ENCODE peak calls at places on chromosomes 7 and 10, in nine cellular contexts. S is choroid plexus epithelial cell, V is AG04449, N is brain microvascular endothelial cell, R is cardiac fibroblast, Q is bronchial epithelial cell, A is retinal pigment epithelial cell, Y is lung, H is pancreas. B is an unnamed sample.

GRCh38 chr7:2717293-2717904 is 29.4 kb downstream of the AMZ1 start:
- DNase-seq in S (peak), V (no peak), N (peak), R (peak), Q (peak), A (no peak), Y (no peak), H (no peak), B (peak)

GRCh38 chr10:101260764-101261341 is 31.6 kb upstream of the LBX1 start:
- DNase-seq in S (no peak), V (no peak), N (no peak), R (no peak), Q (no peak), A (no peak), Y (no peak), H (no peak), B (no peak)

GRCh38 chr10:74855027-74855426 is 28.6 kb downstream of the KAT6B start:
- DNase-seq in S (no peak), V (no peak), N (no peak), R (no peak), Q (no peak), A (no peak), Y (no peak), H (peak), B (no peak)

GRCh38 chr10:128875955-128876354 is 591.1 kb upstream of the MGMT start:
- DNase-seq in S (peak), V (no peak), N (peak), R (peak), Q (no peak), A (no peak), Y (no peak), H (no peak), B (peak)

GRCh38 chr10:116706281-116706680 is 36.1 kb downstream of the HSPA12A start:
- DNase-seq in S (no peak), V (no peak), N (no peak), R (no peak), Q (no peak), A (no peak), Y (no peak), H (no peak), B (no peak)

GRCh38 chr10:182441-183201 is 47.4 kb downstream of the ZMYND11 start:
- DNase-seq in S (peak), V (no peak), N (no peak), R (peak), Q (peak), A (no peak), Y (no peak), H (no peak), B (peak)

GRCh38 chr7:99975782-99976521 is at the start of gene AZGP1:
- DNase-seq in S (peak), V (no peak), N (no peak), R (peak), Q (peak), A (no peak), Y (no peak), H (peak), B (no peak)

GRCh38 chr10:70549962-70550845 is 52.3 kb downstream of the PRF1 start:
- DNase-seq in S (peak), V (no peak), N (peak), R (peak), Q (peak), A (no peak), Y (peak), H (peak), B (peak)

GRCh38 chr10:114375082-114375481 is 29.2 kb downstream of the AFAP1L2 start:
- DNase-seq in S (peak), V (no peak), N (peak), R (peak), Q (peak), A (no peak), Y (no peak), H (no peak), B (peak)

GRCh38 chr10:72416661-72417060 is 61.9 kb upstream of the DNAJB12 start:
- DNase-seq in S (no peak), V (no peak), N (no peak), R (no peak), Q (no peak), A (no peak), Y (no peak), H (no peak), B (no peak)

GRCh38 chr10:75762436-75762802 is 331.0 kb downstream of the LRMDA start:
- DNase-seq in S (no peak), V (no peak), N (no peak), R (no peak), Q (no peak), A (no peak), Y (no peak), H (no peak), B (no peak)

GRCh38 chr7:47557317-47557985 is 24.5 kb downstream of the TNS3 start:
- DNase-seq in S (no peak), V (no peak), N (peak), R (peak), Q (no peak), A (no peak), Y (no peak), H (no peak), B (peak)

GRCh38 chr7:138821912-138822311 is 23.9 kb upstream of the ATP6V0A4 start:
- DNase-seq in S (no peak), V (no peak), N (no peak), R (no peak), Q (no peak), A (no peak), Y (no peak), H (no peak), B (no peak)

GRCh38 chr7:30992414-30992813 is 28.7 kb downstream of the GHRHR start:
- DNase-seq in S (no peak), V (no peak), N (no peak), R (no peak), Q (peak), A (no peak), Y (no peak), H (no peak), B (no peak)

GRCh38 chr10:47026301-47027107 is 115.3 kb downstream of the PTPN20 start:
- DNase-seq in S (no peak), V (no peak), N (no peak), R (no peak), Q (no peak), A (no peak), Y (peak), H (no peak), B (no peak)

GRCh38 chr7:33868151-33868550 is 37.2 kb upstream of the BMPER start:
- DNase-seq in S (peak), V (no peak), N (peak), R (peak), Q (peak), A (peak), Y (no peak), H (no peak), B (peak)

GRCh38 chr7:99919814-99920618 is 686 bp upstream of the TRIM4 start:
- DNase-seq in S (peak), V (no peak), N (no peak), R (peak), Q (no peak), A (no peak), Y (no peak), H (no peak), B (peak)

GRCh38 chr7:17815318-17815717 is 125.0 kb downstream of the SNX13 start:
- DNase-seq in S (peak), V (no peak), N (no peak), R (no peak), Q (no peak), A (no peak), Y (no peak), H (no peak), B (no peak)

GRCh38 chr10:123868058-123868995 is 23.3 kb downstream of the CPXM2 start:
- DNase-seq in S (no peak), V (no peak), N (no peak), R (no peak), Q (peak), A (no peak), Y (no peak), H (no peak), B (no peak)

DNA sequence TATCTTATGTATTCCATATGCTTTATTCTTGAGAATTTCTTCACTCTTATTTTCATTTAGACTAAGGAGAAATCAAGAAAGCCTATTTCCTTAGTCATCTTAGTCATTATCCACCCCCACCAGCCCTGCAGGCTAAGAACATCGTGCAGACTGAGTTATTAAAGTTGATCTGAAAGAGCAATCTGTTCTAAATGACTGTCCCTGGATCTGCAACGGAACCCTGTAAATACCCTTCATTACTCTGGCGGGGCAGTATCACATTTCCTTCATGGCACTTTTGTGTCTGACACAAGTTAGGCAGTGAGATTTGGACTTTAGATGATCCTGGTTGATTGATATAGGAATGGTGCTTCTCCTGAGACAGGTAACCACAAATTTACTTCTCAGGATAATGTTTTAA is 3.5 kb upstream of the MYPN start:
- DNase-seq in S (peak), V (no peak), N (peak), R (peak), Q (peak), A (no peak), Y (no peak), H (no peak), B (peak)
- H3K4me3 ChIP-seq in S (peak), V (peak), N (peak), R (no peak), Q (no peak), A (no peak), Y (no peak), H (no peak), B (no peak)

GRCh38 chr10:109778993-109779392 is 144.3 kb downstream of the XPNPEP1 start:
- DNase-seq in S (no peak), V (no peak), N (no peak), R (no peak), Q (no peak), A (no peak), Y (no peak), H (no peak), B (no peak)

GRCh38 chr10:109770000-109770399 is 153.3 kb downstream of the XPNPEP1 start:
- DNase-seq in S (no peak), V (no peak), N (no peak), R (no peak), Q (no peak), A (no peak), Y (no peak), H (no peak), B (no peak)

GRCh38 chr10:109773288-109773687 is 150.0 kb downstream of the XPNPEP1 start:
- DNase-seq in S (no peak), V (no peak), N (no peak), R (no peak), Q (no peak), A (no peak), Y (no peak), H (no peak), B (no peak)

GRCh38 chr10:109773818-109774440 is 149.4 kb downstream of the XPNPEP1 start:
- DNase-seq in S (peak), V (no peak), N (peak), R (peak), Q (peak), A (peak), Y (no peak), H (no peak), B (peak)
- TF ChIP-seq CTCF in S (peak), V (peak), N (peak), R (peak), Q (peak), A (peak), Y (no peak), H (peak), B (peak)

GRCh38 chr10:23055424-23056191 is 39.8 kb upstream of the MSRB2 start:
- DNase-seq in S (no peak), V (no peak), N (no peak), R (no peak), Q (no peak), A (no peak), Y (no peak), H (no peak), B (no peak)
- H3K4me3 ChIP-seq in S (no peak), V (no peak), N (no peak), R (no peak), Q (no peak), A (peak), Y (no peak), H (no peak), B (no peak)

GRCh38 chr10:99906470-99906869 is 103.3 kb downstream of the DNMBP start:
- DNase-seq in S (peak), V (no peak), N (peak), R (peak), Q (peak), A (peak), Y (no peak), H (no peak), B (peak)
- TF ChIP-seq CTCF in S (peak), V (no peak), N (peak), R (peak), Q (peak), A (peak), Y (no peak), H (no peak), B (no peak)

GRCh38 chr10:84665211-84665610 is 336.8 kb downstream of the CCSER2 start:
- DNase-seq in S (no peak), V (no peak), N (no peak), R (no peak), Q (no peak), A (no peak), Y (no peak), H (no peak), B (no peak)

GRCh38 chr10:84654671-84655070 is 326.3 kb downstream of the CCSER2 start:
- DNase-seq in S (no peak), V (no peak), N (no peak), R (no peak), Q (peak), A (no peak), Y (no peak), H (no peak), B (no peak)

GRCh38 chr10:84660340-84661159 is 332.2 kb downstream of the CCSER2 start:
- DNase-seq in S (no peak), V (no peak), N (no peak), R (no peak), Q (no peak), A (no peak), Y (no peak), H (no peak), B (no peak)

GRCh38 chr10:84659027-84659426 is 330.6 kb downstream of the CCSER2 start:
- DNase-seq in S (no peak), V (no peak), N (no peak), R (no peak), Q (no peak), A (no peak), Y (no peak), H (no peak), B (no peak)

DNA sequence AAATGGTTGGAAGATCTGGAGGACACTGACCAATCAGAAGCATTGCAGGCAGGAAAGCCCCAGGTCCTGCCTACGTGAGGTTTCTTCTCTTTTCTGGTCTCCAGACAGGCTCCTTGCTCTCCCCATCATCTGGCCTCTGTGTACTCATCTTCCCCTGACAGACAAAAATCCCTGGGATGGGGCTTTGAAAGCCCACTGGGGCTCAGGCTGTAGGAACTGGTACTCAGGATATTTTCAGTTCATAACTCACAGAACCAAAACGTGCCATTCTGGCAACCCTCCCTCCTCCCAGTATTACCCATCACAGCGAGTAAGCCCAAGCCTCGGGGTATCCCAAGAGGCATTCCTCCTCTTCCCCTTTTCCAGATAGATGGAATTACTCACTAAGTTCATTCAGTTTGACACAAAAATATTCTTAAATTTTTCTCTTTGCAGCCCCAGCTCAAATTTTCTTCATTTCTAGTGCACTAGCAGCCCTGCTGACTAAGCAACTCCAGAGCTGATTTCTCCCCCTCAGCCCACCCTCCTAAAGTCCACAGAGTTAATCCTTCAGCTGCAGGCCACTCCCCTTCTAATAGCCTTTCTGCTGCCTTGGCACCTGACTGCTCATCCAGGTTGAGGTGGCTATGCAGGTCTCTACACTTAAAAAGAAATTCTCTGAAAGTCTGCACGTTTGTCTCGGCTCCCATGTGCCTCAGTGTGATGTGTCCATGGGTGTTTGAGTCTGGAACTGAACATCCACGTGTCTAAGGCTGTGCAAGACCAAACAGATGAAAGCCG is 331.3 kb downstream of the CCSER2 start:
- DNase-seq in S (no peak), V (no peak), N (no peak), R (no peak), Q (no peak), A (no peak), Y (no peak), H (no peak), B (no peak)
- H3K4me3 ChIP-seq in S (no peak), V (no peak), N (no peak), R (no peak), Q (no peak), A (no peak), Y (no peak), H (no peak), B (no peak)

DNA sequence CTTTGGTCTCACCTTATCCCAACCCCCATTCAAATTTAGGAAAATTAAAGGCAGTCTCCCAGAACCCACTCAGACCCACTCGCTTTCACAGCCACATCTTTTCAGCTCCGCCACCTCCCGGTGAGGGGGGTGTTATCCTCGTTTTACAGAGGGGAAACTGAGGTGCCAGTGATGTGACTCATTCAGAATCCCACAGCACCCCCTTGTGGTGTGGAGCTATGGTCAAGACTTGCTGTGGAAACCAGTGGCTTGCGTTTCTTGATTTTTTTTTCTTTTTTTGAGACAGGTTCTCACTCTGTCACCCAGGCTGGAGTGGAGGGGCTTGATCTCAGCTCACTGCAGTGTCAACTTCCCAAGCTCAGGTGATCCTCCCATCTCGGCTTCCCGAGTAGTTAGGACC is 27.6 kb downstream of the SLC35G1 start:
- DNase-seq in S (no peak), V (no peak), N (no peak), R (peak), Q (no peak), A (no peak), Y (no peak), H (peak), B (no peak)
- TF ChIP-seq CTCF in S (peak), V (no peak), N (peak), R (peak), Q (peak), A (peak), Y (no peak), H (no peak), B (peak)

DNA sequence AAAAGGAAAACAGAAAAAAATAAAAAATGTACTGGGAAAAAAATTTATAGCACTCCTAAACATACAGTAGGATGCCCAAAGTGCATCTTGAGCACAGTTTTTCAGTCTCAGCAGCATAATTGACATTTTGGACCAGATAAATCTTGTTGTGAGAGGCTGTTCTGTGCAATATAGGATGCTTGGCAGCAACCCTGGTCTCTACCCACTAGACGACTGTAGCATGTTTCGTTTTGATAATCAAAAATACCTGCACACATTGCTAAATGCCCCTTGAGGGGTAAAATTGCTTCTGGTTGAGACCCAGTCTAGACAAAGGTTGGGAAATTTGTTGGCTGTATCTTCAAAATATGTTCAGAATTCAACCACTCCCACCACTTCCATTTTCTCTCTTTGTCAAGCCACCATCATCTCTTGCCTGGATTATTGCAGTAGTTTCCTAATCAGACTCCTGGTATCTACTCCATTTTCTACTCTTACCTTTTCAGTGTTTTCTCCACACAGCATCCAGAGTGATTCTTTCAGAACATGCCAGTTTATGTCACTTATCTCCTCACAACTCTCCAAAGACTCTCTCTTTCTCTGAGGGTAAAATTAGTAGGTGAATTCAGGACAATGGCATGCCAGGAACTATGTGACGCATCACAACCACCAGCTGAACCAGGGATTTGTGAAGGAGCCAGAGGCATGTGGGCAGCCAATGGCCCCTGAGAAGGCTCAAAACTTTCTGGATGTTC is 91.4 kb downstream of the GPR85 start:
- DNase-seq in S (peak), V (peak), N (peak), R (peak), Q (no peak), A (peak), Y (no peak), H (no peak), B (peak)
- H3K4me3 ChIP-seq in S (no peak), V (no peak), N (no peak), R (peak), Q (no peak), A (no peak), Y (no peak), H (no peak), B (no peak)

B was measured in fibroblast of pulmonary artery.